ENCODE peak calls at places on chromosomes 7 and 10, in five cellular contexts. One of them, this sample, is unnamed.

GRCh38 chr7:27251513-27252306 is 9.1 kb downstream of the EVX1 start:
- DNase-seq in prostate gland: no peak
- DNase-seq in stomach: no peak
- DNase-seq in breast epithelium: no peak
- DNase-seq in SK-N-SH: peak
- DNase-seq in this sample: no peak

GRCh38 chr10:32577448-32577847 is 131.5 kb downstream of the CCDC7 start:
- DNase-seq in prostate gland: no peak
- DNase-seq in stomach: no peak
- DNase-seq in breast epithelium: no peak
- DNase-seq in SK-N-SH: no peak
- DNase-seq in this sample: no peak

GRCh38 chr10:101644002-101644401 is 51.0 kb downstream of the FBXW4 start:
- DNase-seq in prostate gland: no peak
- DNase-seq in stomach: no peak
- DNase-seq in breast epithelium: no peak
- DNase-seq in SK-N-SH: no peak
- DNase-seq in this sample: no peak

GRCh38 chr10:127378628-127379027 is 170.5 kb upstream of the NPS start:
- DNase-seq in prostate gland: no peak
- DNase-seq in stomach: no peak
- DNase-seq in breast epithelium: no peak
- DNase-seq in SK-N-SH: no peak
- DNase-seq in this sample: no peak

GRCh38 chr7:32658034-32658944 is 163.0 kb downstream of the AVL9 start:
- DNase-seq in prostate gland: no peak
- DNase-seq in stomach: no peak
- DNase-seq in breast epithelium: no peak
- DNase-seq in SK-N-SH: no peak
- DNase-seq in this sample: no peak

GRCh38 chr7:55066479-55066878 is 47.7 kb downstream of the EGFR start:
- DNase-seq in prostate gland: no peak
- DNase-seq in stomach: no peak
- DNase-seq in breast epithelium: no peak
- DNase-seq in SK-N-SH: no peak
- DNase-seq in this sample: no peak

GRCh38 chr10:52256832-52257691 is 57.0 kb upstream of the DKK1 start:
- DNase-seq in prostate gland: no peak
- DNase-seq in stomach: no peak
- DNase-seq in breast epithelium: no peak
- DNase-seq in SK-N-SH: no peak
- DNase-seq in this sample: no peak

GRCh38 chr10:47065903-47066302 is 154.7 kb downstream of the PTPN20 start:
- DNase-seq in prostate gland: no peak
- DNase-seq in stomach: no peak
- DNase-seq in breast epithelium: no peak
- DNase-seq in SK-N-SH: no peak
- DNase-seq in this sample: no peak

GRCh38 chr7:123748171-123748733 is 551 bp downstream of the WASL start:
- DNase-seq in prostate gland: peak
- DNase-seq in stomach: peak
- DNase-seq in breast epithelium: peak
- DNase-seq in SK-N-SH: peak
- DNase-seq in this sample: peak

GRCh38 chr7:36306722-36307121 is 82.9 kb upstream of the ANLN start:
- DNase-seq in prostate gland: no peak
- DNase-seq in stomach: peak
- DNase-seq in breast epithelium: no peak
- DNase-seq in SK-N-SH: no peak
- DNase-seq in this sample: no peak

GRCh38 chr7:381211-382117 is 91.5 kb downstream of the FOXL3 start:
- DNase-seq in prostate gland: no peak
- DNase-seq in stomach: peak
- DNase-seq in breast epithelium: peak
- DNase-seq in SK-N-SH: no peak
- DNase-seq in this sample: no peak

GRCh38 chr7:503575-504111 is 16.0 kb downstream of the PDGFA start:
- DNase-seq in prostate gland: no peak
- DNase-seq in stomach: peak
- DNase-seq in breast epithelium: no peak
- DNase-seq in SK-N-SH: no peak
- DNase-seq in this sample: no peak

GRCh38 chr10:126496771-126497545 is 108.7 kb upstream of the ADAM12 start:
- DNase-seq in prostate gland: no peak
- DNase-seq in stomach: no peak
- DNase-seq in breast epithelium: no peak
- DNase-seq in SK-N-SH: no peak
- DNase-seq in this sample: no peak

GRCh38 chr7:99072126-99072525 is 71.8 kb downstream of the SMURF1 start:
- DNase-seq in prostate gland: no peak
- DNase-seq in stomach: no peak
- DNase-seq in breast epithelium: no peak
- DNase-seq in SK-N-SH: no peak
- DNase-seq in this sample: no peak
- TF ChIP-seq POLR2AphosphoS5 in prostate gland: no peak
- TF ChIP-seq POLR2AphosphoS5 in stomach: no peak
- TF ChIP-seq POLR2AphosphoS5 in breast epithelium: no peak
- TF ChIP-seq POLR2AphosphoS5 in SK-N-SH: no peak
- TF ChIP-seq POLR2AphosphoS5 in this sample: no peak

DNA sequence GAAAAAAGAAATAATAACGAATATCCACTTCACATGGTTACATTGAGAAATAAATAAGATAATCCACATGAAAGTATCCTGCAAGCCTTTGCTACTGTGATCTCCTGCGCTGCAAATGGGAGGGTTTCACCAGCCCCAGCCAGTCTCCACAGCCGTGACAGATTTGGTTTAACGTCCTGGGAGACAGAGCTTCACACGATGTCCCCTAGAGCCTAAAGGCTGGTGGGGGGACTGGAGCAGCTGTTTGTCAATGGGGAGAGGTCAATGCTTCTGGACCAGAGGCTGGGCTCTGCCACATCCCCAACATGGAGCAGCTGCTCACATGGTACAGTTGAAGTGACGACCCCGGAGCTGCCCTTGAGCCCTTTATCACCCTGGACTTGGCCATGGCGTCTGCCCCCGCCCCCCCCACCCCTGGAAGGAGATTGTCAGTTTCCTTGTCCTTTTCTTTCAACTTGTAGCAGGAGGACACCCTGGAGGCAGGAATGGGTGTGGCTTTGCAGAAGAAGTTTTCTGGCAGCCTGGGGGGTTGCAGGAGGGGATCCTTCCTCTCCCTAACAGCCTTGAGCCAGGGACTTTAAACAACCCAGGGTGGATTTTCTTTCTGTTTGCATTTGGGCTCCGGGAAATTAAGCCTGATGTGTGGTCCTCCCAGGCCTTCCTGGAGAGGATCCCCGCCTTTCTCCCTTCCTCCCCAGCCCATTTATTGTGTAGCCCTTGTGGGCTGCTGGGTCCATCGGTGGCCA is 37.1 kb upstream of the MXI1 start:
- DNase-seq in prostate gland: no peak
- DNase-seq in stomach: no peak
- DNase-seq in breast epithelium: no peak
- DNase-seq in SK-N-SH: no peak
- DNase-seq in this sample: no peak
- TF ChIP-seq CTCF in prostate gland: no peak
- TF ChIP-seq CTCF in stomach: no peak
- TF ChIP-seq CTCF in breast epithelium: no peak
- TF ChIP-seq CTCF in SK-N-SH: no peak
- TF ChIP-seq CTCF in this sample: no peak

GRCh38 chr10:29924436-29924835 is 134.9 kb downstream of the JCAD start:
- DNase-seq in prostate gland: no peak
- DNase-seq in stomach: no peak
- DNase-seq in breast epithelium: no peak
- DNase-seq in SK-N-SH: no peak
- DNase-seq in this sample: no peak
- TF ChIP-seq POLR2AphosphoS5 in prostate gland: no peak
- TF ChIP-seq POLR2AphosphoS5 in stomach: no peak
- TF ChIP-seq POLR2AphosphoS5 in breast epithelium: no peak
- TF ChIP-seq POLR2AphosphoS5 in SK-N-SH: no peak
- TF ChIP-seq POLR2AphosphoS5 in this sample: no peak

GRCh38 chr10:70590663-70591416 is 11.7 kb downstream of the PRF1 start:
- DNase-seq in prostate gland: no peak
- DNase-seq in stomach: peak
- DNase-seq in breast epithelium: peak
- DNase-seq in SK-N-SH: no peak
- DNase-seq in this sample: no peak

GRCh38 chr10:70588852-70589570 is 13.5 kb downstream of the PRF1 start:
- DNase-seq in prostate gland: no peak
- DNase-seq in stomach: peak
- DNase-seq in breast epithelium: no peak
- DNase-seq in SK-N-SH: no peak
- DNase-seq in this sample: no peak

GRCh38 chr10:70592186-70592735 is 10.3 kb downstream of the PRF1 start:
- DNase-seq in prostate gland: no peak
- DNase-seq in stomach: no peak
- DNase-seq in breast epithelium: peak
- DNase-seq in SK-N-SH: no peak
- DNase-seq in this sample: no peak

GRCh38 chr10:70588255-70588654 is 14.3 kb downstream of the PRF1 start:
- DNase-seq in prostate gland: no peak
- DNase-seq in stomach: peak
- DNase-seq in breast epithelium: no peak
- DNase-seq in SK-N-SH: no peak
- DNase-seq in this sample: no peak

DNA sequence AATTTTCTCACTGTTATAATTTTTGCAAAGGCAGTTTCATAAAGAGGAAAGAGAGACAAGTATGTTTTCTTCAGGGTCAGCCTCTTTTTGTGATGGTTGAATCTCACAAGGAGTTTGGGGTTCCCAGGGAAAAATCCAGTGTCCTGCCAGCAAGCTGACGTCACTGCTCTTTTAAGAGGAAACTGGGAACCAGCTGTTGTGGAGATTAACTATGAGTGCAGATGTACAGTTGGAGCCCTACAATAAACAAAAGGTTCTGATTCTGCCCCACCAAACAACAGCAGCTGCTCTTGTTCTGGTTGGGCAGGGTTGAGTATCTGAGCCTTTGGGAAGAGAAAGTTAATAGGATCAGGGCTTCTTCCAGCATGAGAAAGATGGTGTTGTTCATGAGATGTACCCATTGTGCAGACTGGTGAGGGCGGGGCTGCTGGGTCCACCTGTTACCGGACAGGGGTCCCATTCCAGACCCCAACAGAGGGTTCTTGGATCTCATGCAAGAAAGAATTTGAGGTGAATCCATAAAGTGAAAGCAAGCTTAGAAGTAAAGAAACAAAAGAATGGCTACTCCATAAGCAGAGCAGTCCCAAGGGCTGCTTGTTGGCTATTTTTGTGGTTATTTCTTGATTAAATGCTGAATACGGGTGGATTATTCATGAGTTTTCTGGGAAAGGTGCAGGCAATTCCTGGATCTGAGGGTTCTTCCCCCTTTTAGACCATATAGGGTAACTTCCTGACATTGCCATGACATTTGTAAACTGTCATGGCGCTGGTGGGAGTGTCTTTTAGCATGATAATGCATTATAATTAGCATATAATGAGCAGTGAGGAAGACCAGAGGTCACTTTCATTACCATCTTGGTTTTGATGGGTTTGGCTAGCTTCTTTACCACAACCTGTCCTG is 12.5 kb downstream of the PRF1 start:
- DNase-seq in prostate gland: no peak
- DNase-seq in stomach: peak
- DNase-seq in breast epithelium: no peak
- DNase-seq in SK-N-SH: no peak
- DNase-seq in this sample: no peak
- TF ChIP-seq CTCF in prostate gland: no peak
- TF ChIP-seq CTCF in stomach: no peak
- TF ChIP-seq CTCF in breast epithelium: no peak
- TF ChIP-seq CTCF in SK-N-SH: no peak
- TF ChIP-seq CTCF in this sample: no peak

GRCh38 chr7:117124585-117125220 is 171.4 kb downstream of the ST7 start:
- DNase-seq in prostate gland: no peak
- DNase-seq in stomach: peak
- DNase-seq in breast epithelium: peak
- DNase-seq in SK-N-SH: peak
- DNase-seq in this sample: peak
- TF ChIP-seq POLR2AphosphoS5 in prostate gland: no peak
- TF ChIP-seq POLR2AphosphoS5 in stomach: no peak
- TF ChIP-seq POLR2AphosphoS5 in breast epithelium: no peak
- TF ChIP-seq POLR2AphosphoS5 in SK-N-SH: peak
- TF ChIP-seq POLR2AphosphoS5 in this sample: no peak